ENCODE peak calls at places on chromosomes 5 and 9, in six cellular contexts. W, G, S, K, R and M are unnamed samples.

GRCh38 chr5:11047625-11048024 is 286.6 kb upstream of the DAP start:
- DNase-seq in W (no peak), G (no peak), S (no peak), K (no peak), R (no peak), M (no peak)

GRCh38 chr5:170467000-170467707 is 36.7 kb upstream of the KCNIP1 start:
- DNase-seq in W (no peak), G (no peak), S (peak; percentile 49), K (no peak), R (no peak), M (no peak)

GRCh38 chr5:14870347-14871083 is 1.1 kb downstream of the ANKH start:
- DNase-seq in W (no peak), G (peak; percentile 31), S (no peak), K (no peak), R (no peak), M (no peak)

GRCh38 chr9:136943291-136944093 is 1.0 kb downstream of the FBXW5 start:
- DNase-seq in W (peak; percentile 64), G (peak; percentile 50), S (peak; percentile 50), K (no peak), R (peak; percentile 29), M (peak; percentile 35)

GRCh38 chr9:77750284-77750683 is 102.2 kb upstream of the GNA14 start:
- DNase-seq in W (no peak), G (no peak), S (no peak), K (no peak), R (no peak), M (no peak)

GRCh38 chr5:156543348-156543747 is 216.4 kb downstream of the SGCD start:
- DNase-seq in W (no peak), G (no peak), S (no peak), K (no peak), R (no peak), M (no peak)

GRCh38 chr5:91469517-91470165 is 86.5 kb upstream of the ARRDC3 start:
- DNase-seq in W (no peak), G (no peak), S (no peak), K (peak; percentile 24), R (no peak), M (peak; percentile 40)

GRCh38 chr9:134040831-134041648 is 15.8 kb downstream of the BRD3OS start:
- DNase-seq in W (no peak), G (peak; percentile 55), S (no peak), K (no peak), R (no peak), M (peak; percentile 85)

GRCh38 chr5:164868761-164869160 is 1363.3 kb downstream of the MAT2B start:
- DNase-seq in W (no peak), G (no peak), S (no peak), K (no peak), R (no peak), M (no peak)

GRCh38 chr5:36878421-36879088 is 2.0 kb downstream of the NIPBL start:
- DNase-seq in W (peak; percentile 58), G (no peak), S (no peak), K (no peak), R (peak; percentile 29), M (no peak)

GRCh38 chr5:75156585-75156984 is 80.1 kb downstream of the ANKRD31 start:
- DNase-seq in W (no peak), G (no peak), S (no peak), K (no peak), R (no peak), M (no peak)

GRCh38 chr5:131640043-131640856 is 5.2 kb upstream of the RAPGEF6 start:
- DNase-seq in W (no peak), G (no peak), S (no peak), K (no peak), R (no peak), M (no peak)

GRCh38 chr9:129886226-129887174 is 51.2 kb downstream of the USP20 start:
- DNase-seq in W (no peak), G (no peak), S (no peak), K (no peak), R (no peak), M (peak; percentile 39)

GRCh38 chr5:14816999-14817761 is 54.4 kb downstream of the ANKH start:
- DNase-seq in W (no peak), G (no peak), S (no peak), K (peak; percentile 41), R (no peak), M (no peak)

GRCh38 chr5:114327987-114328386 is 33.9 kb upstream of the KCNN2 start:
- DNase-seq in W (no peak), G (no peak), S (no peak), K (no peak), R (no peak), M (no peak)

GRCh38 chr5:64921386-64921785 is 152.7 kb downstream of the CWC27 start:
- DNase-seq in W (no peak), G (no peak), S (no peak), K (no peak), R (no peak), M (no peak)

GRCh38 chr9:79193506-79194223 is 378.1 kb upstream of the TLE4 start:
- DNase-seq in W (no peak), G (no peak), S (no peak), K (no peak), R (no peak), M (peak; percentile 65)

GRCh38 chr5:8870349-8870748 is 675.5 kb downstream of the SEMA5A start:
- DNase-seq in W (no peak), G (no peak), S (no peak), K (no peak), R (no peak), M (peak; percentile 24)

GRCh38 chr5:72407541-72407940 is 87.4 kb downstream of the PTCD2 start:
- DNase-seq in W (no peak), G (no peak), S (no peak), K (no peak), R (no peak), M (no peak)

GRCh38 chr5:172411423-172412111 is 42.8 kb downstream of the SH3PXD2B start:
- DNase-seq in W (no peak), G (no peak), S (no peak), K (no peak), R (no peak), M (no peak)

GRCh38 chr9:37410969-37411785 is 11.3 kb upstream of the GRHPR start:
- DNase-seq in W (no peak), G (no peak), S (no peak), K (no peak), R (no peak), M (no peak)

GRCh38 chr5:163916376-163916775 is 411.0 kb downstream of the MAT2B start:
- DNase-seq in W (no peak), G (no peak), S (no peak), K (peak; percentile 11), R (no peak), M (no peak)

GRCh38 chr5:149809919-149810691 is 80.0 kb downstream of the PPARGC1B start:
- DNase-seq in W (no peak), G (no peak), S (no peak), K (no peak), R (no peak), M (peak; percentile 62)

GRCh38 chr9:76662476-76663281 is 101.6 kb upstream of the PCA3 start:
- DNase-seq in W (no peak), G (no peak), S (no peak), K (no peak), R (no peak), M (no peak)

GRCh38 chr5:130605200-130605599 is 559.9 kb downstream of the HINT1 start:
- DNase-seq in W (no peak), G (no peak), S (no peak), K (no peak), R (no peak), M (no peak)

GRCh38 chr5:181098642-181099452 is 32.1 kb downstream of the OR2V1 start:
- DNase-seq in W (no peak), G (no peak), S (no peak), K (no peak), R (no peak), M (no peak)

GRCh38 chr5:122547219-122547618 is 227.7 kb upstream of the SNX2 start:
- DNase-seq in W (no peak), G (no peak), S (no peak), K (no peak), R (no peak), M (no peak)

DNA sequence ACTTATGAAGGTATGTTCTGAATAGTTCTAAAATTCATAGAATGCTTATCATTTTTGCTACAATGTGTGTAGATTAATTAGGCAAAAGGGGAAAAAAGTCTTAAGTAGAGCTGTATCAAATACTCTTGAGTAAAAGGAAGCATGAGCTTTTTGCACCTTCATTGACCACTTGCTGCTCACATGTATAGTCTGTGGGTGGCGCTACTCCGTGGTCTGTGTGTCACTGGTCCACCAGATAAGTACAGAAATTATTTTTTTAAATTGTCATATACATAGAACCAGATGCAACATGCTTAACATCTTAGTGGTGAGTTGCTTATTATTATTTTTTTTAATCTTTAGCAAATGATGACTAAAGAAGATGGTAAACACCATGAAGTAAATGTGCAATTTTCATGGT is 130.2 kb downstream of the MAN2A1 start:
- DNase-seq in W (no peak), G (no peak), S (no peak), K (no peak), R (no peak), M (no peak)
- TF ChIP-seq CTCF in W (no peak), G (no peak), S (no peak), K (no peak), R (no peak), M (no peak)

GRCh38 chr9:121779381-121780117 is 128.1 kb downstream of the DAB2IP start:
- DNase-seq in W (peak; percentile 87), G (no peak), S (no peak), K (peak; percentile 21), R (no peak), M (no peak)
- TF ChIP-seq EP300 in W (peak; percentile 97), G (peak; percentile 63), S (no peak), K (peak; percentile 48), R (no peak), M (peak; percentile 45)

GRCh38 chr9:92242115-92242778 is 51.2 kb downstream of the IARS1 start:
- DNase-seq in W (no peak), G (no peak), S (peak; percentile 18), K (peak; percentile 9), R (peak; percentile 26), M (no peak)

GRCh38 chr9:92247296-92247695 is 46.2 kb downstream of the IARS1 start:
- DNase-seq in W (no peak), G (no peak), S (no peak), K (no peak), R (no peak), M (no peak)

GRCh38 chr9:92247981-92248380 is 45.5 kb downstream of the IARS1 start:
- DNase-seq in W (no peak), G (no peak), S (no peak), K (no peak), R (no peak), M (no peak)

GRCh38 chr9:92245005-92245797 is 48.3 kb downstream of the IARS1 start:
- DNase-seq in W (no peak), G (no peak), S (no peak), K (no peak), R (no peak), M (no peak)

DNA sequence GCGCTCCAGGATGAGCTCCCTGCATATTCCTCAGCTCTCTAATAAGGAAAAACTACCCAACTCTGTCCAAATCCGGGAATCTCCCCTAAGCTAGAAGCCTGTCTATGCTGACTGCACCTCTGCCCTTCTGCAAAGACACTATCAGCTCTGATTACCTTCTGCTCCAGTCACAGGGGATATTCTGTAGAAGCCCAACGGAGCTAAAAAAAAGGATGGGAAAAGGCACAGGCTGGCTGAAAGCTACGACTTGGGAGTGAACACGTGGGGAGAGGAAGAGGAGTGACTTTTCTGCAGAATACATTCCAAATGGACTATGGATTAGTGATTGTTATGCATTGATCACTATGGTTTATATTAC is 50.7 kb downstream of the IARS1 start:
- DNase-seq in W (no peak), G (no peak), S (no peak), K (no peak), R (no peak), M (no peak)
- TF ChIP-seq CTCF in W (no peak), G (no peak), S (no peak), K (no peak), R (no peak), M (no peak)

GRCh38 chr5:151005975-151006576 is 14.3 kb upstream of the GPX3 start:
- DNase-seq in W (peak; percentile 98), G (peak; percentile 61), S (no peak), K (peak; percentile 97), R (peak; percentile 91), M (peak; percentile 82)
- TF ChIP-seq EP300 in W (peak; percentile 46), G (peak; percentile 58), S (no peak), K (peak; percentile 85), R (peak; percentile 86), M (no peak)